ENCODE peak calls at places on chromosomes 7 and 10, in eight cellular contexts. L, J, D, H, O, B, T and F are unnamed samples.

GRCh38 chr7:25732771-25733217 is 419.2 kb upstream of the NFE2L3 start:
- DNase-seq in B (no peak), H (no peak), T (no peak), J (no peak), D (no peak), L (no peak), O (peak; percentile 15), F (peak; percentile 89)

GRCh38 chr7:149716007-149716931 is 57.1 kb downstream of the ZNF467 start:
- DNase-seq in J (no peak), B (no peak), H (peak; percentile 51), T (no peak), D (no peak), O (no peak), L (no peak), F (no peak)

GRCh38 chr10:69389827-69390490 is 26.8 kb downstream of the TACR2 start:
- DNase-seq in B (no peak), D (no peak), T (no peak), L (no peak), H (no peak), J (no peak), O (peak; percentile 86), F (peak; percentile 85)

GRCh38 chr10:43939939-43940810 is 291.5 kb upstream of the ZNF32 start:
- DNase-seq in H (peak; percentile 68), B (no peak), O (no peak), T (no peak), D (no peak), L (no peak), J (no peak), F (no peak)

GRCh38 chr10:102523250-102524029 is 19.7 kb downstream of the SUFU start:
- DNase-seq in D (peak; percentile 23), B (no peak), H (no peak), J (no peak), T (no peak), L (no peak), O (no peak), F (no peak)

GRCh38 chr7:55065079-55065478 is 46.3 kb downstream of the EGFR start:
- DNase-seq in B (no peak), O (no peak), L (peak; percentile 89), D (no peak), T (peak; percentile 31), H (no peak), J (peak; percentile 83), F (no peak)

GRCh38 chr7:17680943-17681351 is 259.3 kb downstream of the SNX13 start:
- DNase-seq in L (peak; percentile 52), J (peak; percentile 12), T (no peak), D (peak; percentile 11), H (no peak), B (no peak), O (no peak), F (peak; percentile 56)

GRCh38 chr10:74977913-74978847 is 133.3 kb upstream of the SAMD8 start:
- DNase-seq in L (no peak), O (no peak), H (no peak), B (no peak), D (no peak), J (no peak), T (peak; percentile 86), F (no peak)

GRCh38 chr10:132812544-132812943 is 26.6 kb upstream of the NKX6-2 start:
- DNase-seq in L (no peak), J (no peak), D (no peak), B (no peak), H (no peak), T (no peak), O (no peak), F (no peak)

GRCh38 chr7:70710011-70710480 is 421.9 kb upstream of the GALNT17 start:
- DNase-seq in L (no peak), H (no peak), T (peak; percentile 73), B (no peak), O (no peak), J (no peak), D (no peak), F (no peak)

GRCh38 chr7:16926283-16926682 is 44.5 kb upstream of the AGR3 start:
- DNase-seq in D (peak; percentile 28), J (peak; percentile 21), B (peak; percentile 39), L (no peak), T (no peak), H (no peak), O (no peak), F (peak; percentile 34)

GRCh38 chr10:7826971-7827370 is 8.7 kb downstream of the TAF3 start:
- DNase-seq in T (no peak), H (no peak), J (no peak), D (no peak), O (peak; percentile 44), B (no peak), L (no peak), F (peak; percentile 41)

GRCh38 chr7:127738859-127739258 is 86.9 kb downstream of the SND1 start:
- DNase-seq in B (no peak), T (no peak), O (no peak), D (no peak), L (no peak), H (no peak), J (no peak), F (no peak)

DNA sequence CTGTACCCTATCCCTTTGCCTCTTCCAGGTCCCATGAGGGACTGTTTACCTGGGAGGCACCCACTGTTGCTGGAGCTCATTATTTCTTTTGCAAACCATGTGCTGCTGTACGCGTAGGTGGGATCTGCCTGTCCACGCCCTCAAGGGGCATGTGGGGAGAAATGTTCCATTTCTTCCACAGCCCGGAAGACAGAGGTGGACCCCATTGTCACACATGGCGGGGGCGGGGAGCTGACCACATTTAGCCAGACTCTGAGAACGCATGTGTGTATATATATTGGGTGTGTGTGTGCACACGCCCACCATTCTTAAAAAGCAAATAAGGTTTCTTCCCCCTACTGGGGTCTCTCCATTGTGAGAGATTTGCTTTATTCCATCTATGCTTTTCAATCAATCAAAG is 2.0 kb downstream of the PLXNA4 start:
- DNase-seq in T (no peak), O (no peak), D (no peak), B (no peak), H (no peak), L (no peak), J (no peak), F (no peak)
- H3K27me3 ChIP-seq in T (peaks cover 21% of the 10 kb centered on the region), O (peaks cover 66% of the 10 kb centered on the region), D (peaks cover 12% of the 10 kb centered on the region), B (peaks cover 61% of the 10 kb centered on the region), H (peaks cover 17% of the 10 kb centered on the region), L (peaks cover 70% of the 10 kb centered on the region), J (peaks cover 59% of the 10 kb centered on the region), F (peaks cover 93% of the 10 kb centered on the region)

GRCh38 chr7:129948877-129949291 is 3.9 kb downstream of the UBE2H start:
- DNase-seq in H (peak; percentile 90), J (peak; percentile 86), L (peak; percentile 80), T (peak; percentile 70), B (peak; percentile 35), O (peak; percentile 92), D (peak; percentile 97), F (peak; percentile 94)
- TF ChIP-seq POLR2AphosphoS5 in H (peak; percentile 70), J (peak; percentile 43), L (no peak), T (no peak), B (no peak), O (no peak), D (peak; percentile 81), F (peak; percentile 47)

GRCh38 chr10:124743188-124744046 is 761 bp downstream of the FAM53B start:
- DNase-seq in B (no peak), L (no peak), J (no peak), T (no peak), H (peak; percentile 74), O (peak; percentile 38), D (no peak), F (peak; percentile 50)
- TF ChIP-seq REST in B (no peak), L (no peak), J (no peak), T (no peak), H (no peak), O (no peak), D (no peak), F (no peak)

DNA sequence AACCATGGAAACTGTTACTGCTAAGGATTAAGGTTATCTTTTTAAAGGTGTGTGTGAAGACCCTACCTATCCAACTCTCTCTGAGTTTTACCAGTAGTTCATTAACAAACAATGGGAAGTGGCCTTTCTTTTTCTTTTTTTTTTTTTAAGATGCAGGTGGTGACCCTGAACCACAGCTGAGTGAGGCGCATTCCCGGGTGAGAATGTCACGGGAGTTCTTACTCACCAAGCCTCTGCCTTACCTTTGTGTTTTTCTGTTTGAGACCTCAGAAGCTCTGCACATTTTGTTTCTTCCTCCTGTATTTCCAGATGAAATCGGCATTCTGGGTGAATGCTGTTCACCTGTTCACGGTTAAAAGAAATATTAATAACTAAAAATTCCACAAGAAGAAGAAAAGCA is 2.5 kb downstream of the VIPR2 start:
- DNase-seq in O (no peak), L (no peak), T (no peak), H (no peak), J (no peak), D (no peak), B (no peak), F (peak; percentile 30)
- H3K27me3 ChIP-seq in O (peaks cover 61% of the 10 kb centered on the region), L (peaks cover 22% of the 10 kb centered on the region), T (no peaks in the 10 kb centered on the region), H (no peaks in the 10 kb centered on the region), J (peaks cover 2% of the 10 kb centered on the region), D (peaks cover 3% of the 10 kb centered on the region), B (peaks cover 37% of the 10 kb centered on the region), F (peaks cover 40% of the 10 kb centered on the region)

GRCh38 chr7:140631602-140632001 is 9.0 kb downstream of the DENND2A start:
- DNase-seq in H (no peak), D (no peak), B (no peak), L (no peak), O (no peak), T (no peak), J (no peak), F (no peak)
- TF ChIP-seq POLR2AphosphoS5 in H (no peak), D (no peak), B (no peak), L (no peak), O (no peak), T (no peak), J (no peak), F (no peak)

DNA sequence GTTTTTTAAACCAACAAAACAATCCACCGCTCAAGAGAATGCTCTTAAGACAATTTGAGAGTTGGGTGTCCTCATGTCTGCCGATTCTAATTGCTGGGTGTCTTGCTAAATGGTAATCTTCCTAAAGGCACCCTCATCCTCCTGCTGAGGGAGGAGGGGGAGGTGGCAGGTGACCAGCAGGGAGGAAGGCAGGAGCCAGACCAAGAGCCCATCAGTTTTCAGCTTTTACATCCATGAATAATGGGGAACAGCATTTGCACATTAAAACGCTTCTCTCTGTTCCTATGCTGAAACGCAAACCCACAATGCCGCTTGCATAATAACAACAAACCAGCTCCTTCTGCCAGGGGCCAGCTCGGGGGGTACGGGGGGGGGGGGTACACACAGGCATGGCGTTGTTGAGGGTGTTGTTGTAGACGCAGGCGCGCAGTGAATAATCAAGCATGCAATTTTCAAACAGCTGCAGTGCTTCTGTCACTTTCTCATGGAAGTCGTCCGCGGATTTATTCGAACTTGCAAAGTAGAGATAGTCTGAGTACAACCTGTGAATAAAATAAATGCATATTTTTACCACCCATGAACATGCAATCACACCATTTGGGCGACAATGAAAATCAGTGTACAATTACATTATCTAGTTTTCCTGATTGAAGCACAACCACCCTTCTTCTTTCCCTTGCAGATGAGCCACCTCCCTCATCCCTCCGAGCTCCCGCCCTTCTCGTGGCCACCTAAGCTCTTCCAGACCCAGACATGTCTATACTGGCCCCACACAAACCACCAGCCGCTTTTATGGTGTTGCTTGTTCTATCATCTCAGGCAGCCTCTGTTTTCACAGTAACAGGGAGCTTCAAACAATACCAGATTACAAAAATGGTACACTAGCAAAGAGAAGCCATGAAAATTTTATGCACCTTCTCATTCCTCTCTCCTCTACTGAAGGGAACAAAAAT is 72.3 kb downstream of the CHST15 start:
- DNase-seq in D (no peak), O (no peak), H (no peak), T (no peak), J (no peak), L (no peak), B (no peak), F (peak; percentile 56)
- TF ChIP-seq REST in D (no peak), O (no peak), H (no peak), T (no peak), J (no peak), L (no peak), B (no peak), F (no peak)